ENCODE peak calls at places on chromosomes 16 and 17, in eight cellular contexts. One of them, this sample, is unnamed.

GRCh38 chr17:66165537-66166123 is 26.3 kb downstream of the CEP112 start:
- DNase-seq in CD8-positive, alpha-beta T cell: no peak
- DNase-seq in tibial nerve: peak; percentile 12
- DNase-seq in fibroblast of lung: peak; percentile 80
- DNase-seq in thoracic aorta: no peak
- DNase-seq in ovary: no peak
- DNase-seq in CD4-positive, alpha-beta memory T cell: peak; percentile 47
- DNase-seq in A673: peak; percentile 72
- DNase-seq in this sample: peak; percentile 51

GRCh38 chr16:11151156-11151904 is 104.7 kb downstream of the SOCS1 start:
- DNase-seq in CD8-positive, alpha-beta T cell: no peak
- DNase-seq in tibial nerve: no peak
- DNase-seq in fibroblast of lung: no peak
- DNase-seq in thoracic aorta: no peak
- DNase-seq in ovary: no peak
- DNase-seq in CD4-positive, alpha-beta memory T cell: no peak
- DNase-seq in A673: peak; percentile 82
- DNase-seq in this sample: no peak

GRCh38 chr17:6195123-6195522 is 124.9 kb downstream of the WSCD1 start:
- DNase-seq in CD8-positive, alpha-beta T cell: no peak
- DNase-seq in tibial nerve: no peak
- DNase-seq in fibroblast of lung: no peak
- DNase-seq in thoracic aorta: no peak
- DNase-seq in ovary: no peak
- DNase-seq in CD4-positive, alpha-beta memory T cell: no peak
- DNase-seq in A673: no peak
- DNase-seq in this sample: no peak

GRCh38 chr17:76394166-76394565 is 9.8 kb downstream of the SPHK1 start:
- DNase-seq in CD8-positive, alpha-beta T cell: no peak
- DNase-seq in tibial nerve: no peak
- DNase-seq in fibroblast of lung: no peak
- DNase-seq in thoracic aorta: no peak
- DNase-seq in ovary: no peak
- DNase-seq in CD4-positive, alpha-beta memory T cell: no peak
- DNase-seq in A673: no peak
- DNase-seq in this sample: no peak

GRCh38 chr16:29975811-29976511 is 2.3 kb downstream of the TAOK2 start:
- DNase-seq in CD8-positive, alpha-beta T cell: no peak
- DNase-seq in tibial nerve: no peak
- DNase-seq in fibroblast of lung: no peak
- DNase-seq in thoracic aorta: no peak
- DNase-seq in ovary: peak; percentile 23
- DNase-seq in CD4-positive, alpha-beta memory T cell: no peak
- DNase-seq in A673: no peak
- DNase-seq in this sample: peak; percentile 14

GRCh38 chr17:18226284-18226945 is 980 bp downstream of the LLGL1 start:
- DNase-seq in CD8-positive, alpha-beta T cell: no peak
- DNase-seq in tibial nerve: no peak
- DNase-seq in fibroblast of lung: no peak
- DNase-seq in thoracic aorta: no peak
- DNase-seq in ovary: no peak
- DNase-seq in CD4-positive, alpha-beta memory T cell: no peak
- DNase-seq in A673: no peak
- DNase-seq in this sample: no peak

GRCh38 chr16:13866073-13866472 is 53.9 kb upstream of the ERCC4 start:
- DNase-seq in CD8-positive, alpha-beta T cell: no peak
- DNase-seq in tibial nerve: peak; percentile 23
- DNase-seq in fibroblast of lung: peak; percentile 90
- DNase-seq in thoracic aorta: no peak
- DNase-seq in ovary: peak; percentile 81
- DNase-seq in CD4-positive, alpha-beta memory T cell: peak; percentile 2
- DNase-seq in A673: peak; percentile 83
- DNase-seq in this sample: peak; percentile 44

GRCh38 chr17:19315104-19315503 is 47.4 kb downstream of the B9D1 start:
- DNase-seq in CD8-positive, alpha-beta T cell: no peak
- DNase-seq in tibial nerve: no peak
- DNase-seq in fibroblast of lung: no peak
- DNase-seq in thoracic aorta: no peak
- DNase-seq in ovary: no peak
- DNase-seq in CD4-positive, alpha-beta memory T cell: no peak
- DNase-seq in A673: no peak
- DNase-seq in this sample: no peak

GRCh38 chr16:18003033-18003432 is 333.5 kb downstream of the NPIPA8 start:
- DNase-seq in CD8-positive, alpha-beta T cell: no peak
- DNase-seq in tibial nerve: no peak
- DNase-seq in fibroblast of lung: no peak
- DNase-seq in thoracic aorta: no peak
- DNase-seq in ovary: no peak
- DNase-seq in CD4-positive, alpha-beta memory T cell: no peak
- DNase-seq in A673: no peak
- DNase-seq in this sample: no peak

GRCh38 chr16:29811896-29812665 is at the start of gene PRRT2:
- DNase-seq in CD8-positive, alpha-beta T cell: peak; percentile 57
- DNase-seq in tibial nerve: peak; percentile 49
- DNase-seq in fibroblast of lung: no peak
- DNase-seq in thoracic aorta: peak; percentile 50
- DNase-seq in ovary: peak; percentile 87
- DNase-seq in CD4-positive, alpha-beta memory T cell: peak; percentile 28
- DNase-seq in A673: peak; percentile 79
- DNase-seq in this sample: no peak

DNA sequence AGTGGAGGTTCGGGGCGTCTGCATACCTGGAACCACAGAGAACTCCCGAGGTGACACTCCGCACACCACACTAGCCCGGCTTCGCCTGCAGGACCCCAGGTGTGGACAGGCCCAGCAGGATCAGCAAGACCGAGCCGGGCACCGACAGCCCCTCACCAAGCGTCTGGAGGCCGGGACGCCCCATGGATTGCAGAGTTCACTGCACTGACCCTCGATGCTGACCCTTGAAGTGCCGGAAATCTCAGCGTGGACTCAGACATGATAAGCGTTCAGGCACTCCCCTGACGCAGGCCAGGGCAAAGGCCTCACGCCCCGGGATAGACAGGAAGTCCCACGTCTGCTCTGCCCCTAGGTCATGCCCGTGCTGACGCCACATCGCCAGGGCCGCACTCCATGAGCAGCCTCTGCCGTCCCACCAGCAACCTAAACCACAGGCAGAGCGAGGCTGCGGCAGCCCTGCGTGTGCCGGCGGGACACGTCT is 26.0 kb downstream of the ACSF3 start:
- DNase-seq in CD8-positive, alpha-beta T cell: no peak
- DNase-seq in tibial nerve: no peak
- DNase-seq in fibroblast of lung: no peak
- DNase-seq in thoracic aorta: no peak
- DNase-seq in ovary: peak; percentile 31
- DNase-seq in CD4-positive, alpha-beta memory T cell: no peak
- DNase-seq in A673: no peak
- DNase-seq in this sample: no peak
- H3K4me3 ChIP-seq in CD8-positive, alpha-beta T cell: no peak overlapping the region
- H3K4me3 ChIP-seq in tibial nerve: no peak overlapping the region
- H3K4me3 ChIP-seq in fibroblast of lung: no peak overlapping the region
- H3K4me3 ChIP-seq in thoracic aorta: no peak overlapping the region
- H3K4me3 ChIP-seq in ovary: no peak overlapping the region
- H3K4me3 ChIP-seq in CD4-positive, alpha-beta memory T cell: no peak overlapping the region
- H3K4me3 ChIP-seq in A673: no peak overlapping the region
- H3K4me3 ChIP-seq in this sample: no peak overlapping the region

GRCh38 chr17:47224971-47225370 is 15.8 kb downstream of the MYL4 start:
- DNase-seq in CD8-positive, alpha-beta T cell: no peak
- DNase-seq in tibial nerve: no peak
- DNase-seq in fibroblast of lung: no peak
- DNase-seq in thoracic aorta: no peak
- DNase-seq in ovary: no peak
- DNase-seq in CD4-positive, alpha-beta memory T cell: no peak
- DNase-seq in A673: no peak
- DNase-seq in this sample: no peak

GRCh38 chr17:47225436-47225858 is 16.3 kb downstream of the MYL4 start:
- DNase-seq in CD8-positive, alpha-beta T cell: no peak
- DNase-seq in tibial nerve: peak; percentile 93
- DNase-seq in fibroblast of lung: peak; percentile 97
- DNase-seq in thoracic aorta: peak; percentile 87
- DNase-seq in ovary: no peak
- DNase-seq in CD4-positive, alpha-beta memory T cell: no peak
- DNase-seq in A673: peak; percentile 59
- DNase-seq in this sample: no peak

GRCh38 chr17:47225911-47226688 is 17.0 kb downstream of the MYL4 start:
- DNase-seq in CD8-positive, alpha-beta T cell: no peak
- DNase-seq in tibial nerve: no peak
- DNase-seq in fibroblast of lung: peak; percentile 55
- DNase-seq in thoracic aorta: no peak
- DNase-seq in ovary: no peak
- DNase-seq in CD4-positive, alpha-beta memory T cell: no peak
- DNase-seq in A673: no peak
- DNase-seq in this sample: no peak

GRCh38 chr17:47229535-47230443 is 20.6 kb downstream of the MYL4 start:
- DNase-seq in CD8-positive, alpha-beta T cell: peak; percentile 73
- DNase-seq in tibial nerve: peak; percentile 91
- DNase-seq in fibroblast of lung: peak; percentile 96
- DNase-seq in thoracic aorta: peak; percentile 76
- DNase-seq in ovary: peak; percentile 84
- DNase-seq in CD4-positive, alpha-beta memory T cell: peak; percentile 62
- DNase-seq in A673: peak; percentile 83
- DNase-seq in this sample: peak; percentile 38

GRCh38 chr17:47227862-47228261 is 18.7 kb downstream of the MYL4 start:
- DNase-seq in CD8-positive, alpha-beta T cell: no peak
- DNase-seq in tibial nerve: no peak
- DNase-seq in fibroblast of lung: no peak
- DNase-seq in thoracic aorta: no peak
- DNase-seq in ovary: no peak
- DNase-seq in CD4-positive, alpha-beta memory T cell: no peak
- DNase-seq in A673: no peak
- DNase-seq in this sample: no peak
- H3K4me1 ChIP-seq in CD8-positive, alpha-beta T cell: peaks cover 3% of the 10 kb centered on the region
- H3K4me1 ChIP-seq in tibial nerve: peaks cover 3% of the 10 kb centered on the region
- H3K4me1 ChIP-seq in fibroblast of lung: peaks cover 9% of the 10 kb centered on the region
- H3K4me1 ChIP-seq in thoracic aorta: peaks cover 34% of the 10 kb centered on the region
- H3K4me1 ChIP-seq in ovary: peaks cover 2% of the 10 kb centered on the region
- H3K4me1 ChIP-seq in CD4-positive, alpha-beta memory T cell: peaks cover 12% of the 10 kb centered on the region
- H3K4me1 ChIP-seq in A673: peaks cover 10% of the 10 kb centered on the region
- H3K4me1 ChIP-seq in this sample: peaks cover 3% of the 10 kb centered on the region

GRCh38 chr17:72816406-72816805 is 276.1 kb downstream of the SLC39A11 start:
- DNase-seq in CD8-positive, alpha-beta T cell: no peak
- DNase-seq in tibial nerve: no peak
- DNase-seq in fibroblast of lung: no peak
- DNase-seq in thoracic aorta: no peak
- DNase-seq in ovary: no peak
- DNase-seq in CD4-positive, alpha-beta memory T cell: no peak
- DNase-seq in A673: no peak
- DNase-seq in this sample: no peak

GRCh38 chr17:72810991-72811508 is 281.4 kb downstream of the SLC39A11 start:
- DNase-seq in CD8-positive, alpha-beta T cell: no peak
- DNase-seq in tibial nerve: no peak
- DNase-seq in fibroblast of lung: no peak
- DNase-seq in thoracic aorta: no peak
- DNase-seq in ovary: no peak
- DNase-seq in CD4-positive, alpha-beta memory T cell: no peak
- DNase-seq in A673: no peak
- DNase-seq in this sample: no peak

GRCh38 chr17:72812823-72813222 is 279.7 kb downstream of the SLC39A11 start:
- DNase-seq in CD8-positive, alpha-beta T cell: no peak
- DNase-seq in tibial nerve: no peak
- DNase-seq in fibroblast of lung: peak; percentile 66
- DNase-seq in thoracic aorta: no peak
- DNase-seq in ovary: no peak
- DNase-seq in CD4-positive, alpha-beta memory T cell: no peak
- DNase-seq in A673: no peak
- DNase-seq in this sample: no peak

DNA sequence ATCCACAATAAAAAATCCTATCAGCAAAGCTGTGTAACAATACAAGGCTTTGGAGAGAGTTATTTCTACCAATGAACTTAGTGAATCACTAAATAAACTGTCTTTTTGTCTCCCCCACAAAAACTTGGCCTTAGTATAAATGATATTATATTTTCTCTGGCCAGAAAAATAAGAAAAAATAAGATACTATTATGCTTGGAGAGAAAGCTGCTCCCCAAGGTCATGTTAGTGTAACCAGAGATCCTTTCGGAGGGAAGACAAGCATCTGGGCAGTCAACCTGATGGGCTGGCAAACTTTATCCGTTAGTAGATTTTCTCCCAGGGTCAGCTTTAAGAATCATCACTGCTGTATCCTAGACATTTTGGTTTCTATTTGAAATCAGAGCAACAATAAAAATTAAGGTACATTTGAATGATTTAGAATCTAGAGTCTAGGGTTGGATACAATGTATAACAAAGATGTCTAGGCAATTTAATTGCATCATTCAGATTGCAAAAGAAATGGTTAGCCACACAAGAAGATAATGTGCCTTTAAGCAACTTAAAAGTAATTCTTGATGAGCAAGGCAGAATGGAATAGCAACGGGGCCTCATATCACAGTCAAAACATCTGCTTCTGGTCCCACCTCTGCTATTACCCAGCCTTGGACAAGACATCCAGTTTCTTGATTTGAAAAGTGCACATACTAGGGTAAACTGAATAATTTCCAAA is 280.4 kb downstream of the SLC39A11 start:
- DNase-seq in CD8-positive, alpha-beta T cell: no peak
- DNase-seq in tibial nerve: no peak
- DNase-seq in fibroblast of lung: peak; percentile 27
- DNase-seq in thoracic aorta: no peak
- DNase-seq in ovary: no peak
- DNase-seq in CD4-positive, alpha-beta memory T cell: no peak
- DNase-seq in A673: no peak
- DNase-seq in this sample: no peak
- H3K27ac ChIP-seq in CD8-positive, alpha-beta T cell: no peak overlapping the region
- H3K27ac ChIP-seq in tibial nerve: no peak overlapping the region
- H3K27ac ChIP-seq in fibroblast of lung: no peak overlapping the region
- H3K27ac ChIP-seq in thoracic aorta: no peak overlapping the region
- H3K27ac ChIP-seq in ovary: no peak overlapping the region
- H3K27ac ChIP-seq in CD4-positive, alpha-beta memory T cell: no peak overlapping the region
- H3K27ac ChIP-seq in A673: no peak overlapping the region
- H3K27ac ChIP-seq in this sample: no peak overlapping the region

GRCh38 chr17:8188408-8188839 is 1.6 kb downstream of the BORCS6 start:
- DNase-seq in CD8-positive, alpha-beta T cell: no peak
- DNase-seq in tibial nerve: no peak
- DNase-seq in fibroblast of lung: no peak
- DNase-seq in thoracic aorta: no peak
- DNase-seq in ovary: no peak
- DNase-seq in CD4-positive, alpha-beta memory T cell: no peak
- DNase-seq in A673: no peak
- DNase-seq in this sample: no peak

GRCh38 chr17:8190506-8190905 is 526 bp upstream of the BORCS6 start:
- DNase-seq in CD8-positive, alpha-beta T cell: no peak
- DNase-seq in tibial nerve: no peak
- DNase-seq in fibroblast of lung: no peak
- DNase-seq in thoracic aorta: no peak
- DNase-seq in ovary: no peak
- DNase-seq in CD4-positive, alpha-beta memory T cell: no peak
- DNase-seq in A673: no peak
- DNase-seq in this sample: no peak

GRCh38 chr17:8189711-8190477 is at the start of gene BORCS6:
- DNase-seq in CD8-positive, alpha-beta T cell: peak; percentile 93
- DNase-seq in tibial nerve: peak; percentile 96
- DNase-seq in fibroblast of lung: peak; percentile 98
- DNase-seq in thoracic aorta: peak; percentile 95
- DNase-seq in ovary: peak; percentile 95
- DNase-seq in CD4-positive, alpha-beta memory T cell: peak; percentile 96
- DNase-seq in A673: peak; percentile 99
- DNase-seq in this sample: peak; percentile 94

GRCh38 chr17:8189041-8189710 is 804 bp downstream of the BORCS6 start:
- DNase-seq in CD8-positive, alpha-beta T cell: peak; percentile 60
- DNase-seq in tibial nerve: no peak
- DNase-seq in fibroblast of lung: peak; percentile 10
- DNase-seq in thoracic aorta: no peak
- DNase-seq in ovary: peak; percentile 61
- DNase-seq in CD4-positive, alpha-beta memory T cell: peak; percentile 33
- DNase-seq in A673: no peak
- DNase-seq in this sample: peak; percentile 25

GRCh38 chr17:8192070-8192815 is 2.3 kb upstream of the BORCS6 start:
- DNase-seq in CD8-positive, alpha-beta T cell: peak; percentile 63
- DNase-seq in tibial nerve: peak; percentile 96
- DNase-seq in fibroblast of lung: peak; percentile 93
- DNase-seq in thoracic aorta: peak; percentile 82
- DNase-seq in ovary: peak; percentile 74
- DNase-seq in CD4-positive, alpha-beta memory T cell: peak; percentile 63
- DNase-seq in A673: peak; percentile 96
- DNase-seq in this sample: peak; percentile 89
- H3K4me3 ChIP-seq in CD8-positive, alpha-beta T cell: peak overlapping the region; percentile 2
- H3K4me3 ChIP-seq in tibial nerve: peak overlapping the region; percentile 36
- H3K4me3 ChIP-seq in fibroblast of lung: peak overlapping the region; percentile 2
- H3K4me3 ChIP-seq in thoracic aorta: peak overlapping the region; percentile 67
- H3K4me3 ChIP-seq in ovary: peak overlapping the region; percentile 39
- H3K4me3 ChIP-seq in CD4-positive, alpha-beta memory T cell: no peak overlapping the region
- H3K4me3 ChIP-seq in A673: peak overlapping the region; percentile 34
- H3K4me3 ChIP-seq in this sample: peak overlapping the region; percentile 83

This sample was measured in CD4-positive, CD25-positive, alpha-beta regulatory T cell.